ENCODE peak calls at places on chromosomes 13 and 19, in five cellular contexts. D is CD8-positive, alpha-beta memory T cell; N is heart right ventricle; F is Peyer's patch; S is fibroblast of lung. T is an unnamed sample.

GRCh38 chr19:33678796-33679195 is 57.0 kb downstream of the CHST8 start:
- DNase-seq in S (no peak), N (no peak), F (no peak), D (no peak), T (no peak)

GRCh38 chr13:37198629-37199028 is 93.2 kb upstream of the CSNK1A1L start:
- DNase-seq in N (no peak), S (no peak), D (no peak), F (no peak), T (no peak)

GRCh38 chr19:49930483-49931011 is 1.2 kb upstream of the NUP62 start:
- DNase-seq in N (peak; percentile 59), S (no peak), F (no peak), D (peak; percentile 11), T (no peak)

GRCh38 chr13:32001769-32002168 is 29.8 kb upstream of the FRY start:
- DNase-seq in F (no peak), S (no peak), D (no peak), N (no peak), T (no peak)

GRCh38 chr19:16252459-16253205 is 54.9 kb downstream of the AP1M1 start:
- DNase-seq in F (peak; percentile 76), N (peak; percentile 41), S (no peak), D (no peak), T (no peak)

GRCh38 chr19:51448011-51448744 is 10.1 kb downstream of the SIGLEC8 start:
- DNase-seq in S (no peak), D (no peak), F (no peak), N (no peak), T (no peak)

GRCh38 chr19:28313633-28314032 is 899.3 kb downstream of the UQCRFS1 start:
- DNase-seq in N (peak; percentile 52), F (no peak), S (peak; percentile 99), D (no peak), T (no peak)

GRCh38 chr13:83752141-83752540 is 130.1 kb downstream of the SLITRK1 start:
- DNase-seq in D (no peak), S (peak; percentile 73), N (no peak), F (no peak), T (no peak)

GRCh38 chr13:73767747-73768315 is 366.4 kb downstream of the KLF12 start:
- DNase-seq in F (peak; percentile 51), N (no peak), S (no peak), D (no peak), T (no peak)

GRCh38 chr19:35141627-35142401 is 1.2 kb upstream of the FXYD7 start:
- DNase-seq in S (peak; percentile 22), N (no peak), D (no peak), F (peak; percentile 48), T (no peak)

GRCh38 chr19:11045536-11045935 is 43.7 kb upstream of the LDLR start:
- DNase-seq in S (no peak), D (no peak), F (no peak), N (no peak), T (no peak)

GRCh38 chr13:87671031-87671823 is at the start of gene SLITRK5:
- DNase-seq in D (peak; percentile 27), F (peak; percentile 70), N (peak; percentile 44), S (peak; percentile 62), T (peak; percentile 80)

GRCh38 chr19:3774621-3775373 is 2.8 kb upstream of the RAX2 start:
- DNase-seq in N (no peak), D (no peak), F (no peak), S (no peak), T (no peak)

GRCh38 chr13:20860844-20861243 is 41.7 kb downstream of the XPO4 start:
- DNase-seq in D (no peak), N (no peak), F (no peak), S (no peak), T (no peak)

GRCh38 chr13:104843328-104843727 is 1692.1 kb downstream of the EFNB2 start:
- DNase-seq in S (no peak), D (no peak), F (no peak), N (no peak), T (no peak)

GRCh38 chr19:17327654-17328516 is 6.8 kb downstream of the ANO8 start:
- DNase-seq in F (peak; percentile 91), N (no peak), S (no peak), D (peak; percentile 48), T (no peak)

GRCh38 chr13:30577381-30577780 is 40.3 kb upstream of the USPL1 start:
- DNase-seq in N (no peak), D (peak; percentile 22), S (peak; percentile 98), F (peak; percentile 58), T (no peak)

GRCh38 chr13:114328034-114328433 is 13.7 kb downstream of the CHAMP1 start:
- DNase-seq in F (no peak), D (no peak), S (no peak), N (no peak), T (no peak)

GRCh38 chr13:44806841-44807240 is 182.4 kb downstream of the NUFIP1 start:
- DNase-seq in N (no peak), D (no peak), F (no peak), S (no peak), T (no peak)

GRCh38 chr13:72164811-72165210 is 297.8 kb upstream of the DACH1 start:
- DNase-seq in S (peak; percentile 18), N (no peak), F (no peak), D (no peak), T (no peak)

GRCh38 chr13:35830850-35831450 is 300.2 kb downstream of the DCLK1 start:
- DNase-seq in D (no peak), F (no peak), N (no peak), S (no peak), T (no peak)

GRCh38 chr13:40116008-40116407 is 460.5 kb downstream of the COG6 start:
- DNase-seq in N (peak; percentile 61), S (peak; percentile 83), D (peak; percentile 22), F (peak; percentile 88), T (peak; percentile 86)

GRCh38 chr19:5934779-5935472 is 20.9 kb downstream of the CAPS start:
- DNase-seq in F (no peak), D (no peak), N (no peak), S (peak; percentile 47), T (no peak)

GRCh38 chr13:48125794-48126228 is 30.9 kb upstream of the MED4 start:
- DNase-seq in S (peak; percentile 61), D (no peak), N (peak; percentile 77), F (no peak), T (peak; percentile 66)

GRCh38 chr13:19646062-19646461 is 12.6 kb downstream of the MPHOSPH8 start:
- DNase-seq in D (no peak), S (no peak), N (no peak), F (no peak), T (no peak)

GRCh38 chr13:45092668-45093067 is 27.6 kb upstream of the GTF2F2 start:
- DNase-seq in F (no peak), D (no peak), N (peak; percentile 7), S (peak; percentile 55), T (no peak)

DNA sequence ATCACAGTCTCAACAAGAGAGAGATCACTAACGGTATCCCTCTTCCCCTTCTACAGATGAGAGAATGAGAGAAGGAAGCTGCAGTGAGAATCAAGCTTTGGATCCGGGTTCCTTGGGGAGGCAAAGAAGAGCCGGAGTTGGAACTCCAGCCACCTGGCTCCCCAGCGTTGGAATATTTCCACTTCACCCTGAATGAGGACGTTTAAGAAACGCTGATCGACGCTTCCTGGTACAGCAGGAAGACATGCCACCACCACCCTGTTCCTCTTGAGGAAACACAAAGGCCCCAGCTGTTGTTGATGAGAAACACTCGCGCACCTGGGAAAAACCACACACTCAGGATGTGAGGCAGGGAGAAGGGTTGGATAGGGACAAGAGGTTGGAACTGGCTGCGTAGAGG is 11.3 kb upstream of the CACNG8 start:
- DNase-seq in S (no peak), N (no peak), D (no peak), F (no peak), T (no peak)
- H3K27ac ChIP-seq in S (no peak overlapping the region), N (no peak overlapping the region), D (no peak overlapping the region), F (no peak overlapping the region), T (no peak overlapping the region)

GRCh38 chr19:947707-948533 is 22.1 kb downstream of the ARID3A start:
- DNase-seq in D (no peak), S (no peak), F (peak; percentile 94), N (peak; percentile 53), T (no peak)

GRCh38 chr19:952049-952679 is 26.3 kb downstream of the ARID3A start:
- DNase-seq in N (no peak), D (no peak), F (no peak), S (no peak), T (no peak)

GRCh38 chr19:948842-949496 is 23.1 kb downstream of the ARID3A start:
- DNase-seq in N (no peak), F (peak; percentile 47), D (no peak), S (no peak), T (no peak)

GRCh38 chr19:952680-953500 is 27.1 kb downstream of the ARID3A start:
- DNase-seq in D (no peak), S (no peak), N (no peak), F (peak; percentile 65), T (no peak)

GRCh38 chr19:950352-951066 is 24.7 kb downstream of the ARID3A start:
- DNase-seq in F (no peak), D (no peak), N (no peak), S (no peak), T (no peak)
- H3K4me1 ChIP-seq in F (peaks cover 10% of the 10 kb centered on the region), D (peaks cover 19% of the 10 kb centered on the region), N (no peaks in the 10 kb centered on the region), S (peaks cover 6% of the 10 kb centered on the region), T (no peaks in the 10 kb centered on the region)

DNA sequence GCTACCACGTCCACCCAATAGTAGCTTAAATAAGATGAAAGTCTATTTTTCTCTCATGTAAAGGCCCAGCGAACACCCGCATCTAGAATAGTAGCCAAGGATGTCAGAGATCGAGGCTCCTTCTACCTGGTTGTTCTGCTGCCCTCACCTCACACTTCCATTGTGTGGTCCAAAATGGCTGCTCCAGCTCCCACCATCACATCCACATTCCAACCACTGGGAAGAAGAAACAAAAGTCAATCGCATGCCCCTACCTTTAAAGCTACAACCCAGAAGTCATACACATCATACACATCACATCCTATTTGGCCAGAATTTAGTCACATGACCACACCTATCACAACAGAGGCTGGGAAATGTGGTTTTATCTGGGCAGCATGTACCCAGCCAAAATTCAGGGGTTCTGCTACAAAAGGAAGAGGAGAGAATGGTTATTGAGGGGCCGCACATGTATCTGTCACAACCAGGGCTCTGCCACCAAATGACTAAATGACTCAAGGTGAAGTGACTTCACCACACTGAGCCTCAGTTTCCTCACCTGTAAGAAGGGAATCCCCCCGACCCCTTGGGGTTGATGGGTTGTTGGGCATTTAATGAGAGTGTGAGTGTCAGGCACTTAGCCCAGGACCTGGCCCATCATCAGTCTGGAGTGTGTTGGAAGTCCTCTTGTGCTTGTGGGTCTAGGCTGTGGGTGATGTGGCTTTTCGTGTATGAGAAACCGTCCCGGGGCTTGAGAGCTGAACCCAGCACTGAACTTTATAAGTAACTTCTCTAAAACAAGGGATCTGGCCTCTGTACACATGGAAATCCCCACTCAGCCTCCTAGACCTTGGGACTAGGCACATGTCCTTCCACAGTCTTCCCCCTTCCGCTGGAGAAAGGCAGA is 10.2 kb upstream of the CBLC start:
- DNase-seq in S (no peak), D (no peak), N (no peak), F (no peak), T (no peak)
- H3K27ac ChIP-seq in S (no peak overlapping the region), D (no peak overlapping the region), N (no peak overlapping the region), F (no peak overlapping the region), T (no peak overlapping the region)

DNA sequence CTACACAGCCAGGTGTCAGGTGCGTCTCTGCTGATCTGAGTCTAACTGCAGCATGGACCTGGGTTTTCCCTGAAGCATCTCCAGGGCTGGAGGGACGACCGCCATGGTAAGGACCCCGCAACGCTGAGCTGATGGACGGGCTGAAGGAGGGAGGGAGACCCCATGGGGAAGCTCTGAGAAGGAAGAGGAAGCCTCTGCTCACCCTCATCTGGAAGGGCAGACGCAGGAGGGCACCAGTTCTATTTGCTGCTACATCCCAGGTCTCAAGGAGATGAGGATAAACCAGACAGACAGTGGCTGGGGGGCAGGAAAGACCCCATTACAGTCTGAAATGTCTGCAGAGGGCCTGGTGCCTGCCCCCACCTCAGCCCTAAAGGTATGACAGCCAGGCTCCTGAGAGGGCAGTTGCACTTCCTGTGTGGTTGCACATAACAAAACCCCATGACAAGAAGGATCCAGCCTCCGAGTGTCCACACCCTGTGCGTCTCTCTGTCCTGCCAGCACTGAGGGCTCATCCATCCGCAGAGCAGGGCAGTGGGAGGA is at the start of gene LILRA2:
- DNase-seq in D (no peak), F (no peak), N (no peak), S (no peak), T (no peak)
- H3K4me1 ChIP-seq in D (no peaks in the 10 kb centered on the region), F (no peaks in the 10 kb centered on the region), N (no peaks in the 10 kb centered on the region), S (no peaks in the 10 kb centered on the region), T (no peaks in the 10 kb centered on the region)